ENCODE peak calls at places on chromosomes 7 and 10, in four cellular contexts. One of them, this sample, is unnamed.

GRCh38 chr7:2934211-2934731 is 90.2 kb upstream of the GNA12 start:
- DNase-seq in H1: no peak
- DNase-seq in HepG2: no peak
- DNase-seq in K562: no peak
- DNase-seq in this sample: no peak

GRCh38 chr10:70493660-70494234 is 15.2 kb downstream of the PALD1 start:
- DNase-seq in H1: peak; percentile 81
- DNase-seq in HepG2: no peak
- DNase-seq in K562: no peak
- DNase-seq in this sample: peak; percentile 71

GRCh38 chr10:69949770-69950169 is 102.9 kb upstream of the MACROH2A2 start:
- DNase-seq in H1: no peak
- DNase-seq in HepG2: no peak
- DNase-seq in K562: no peak
- DNase-seq in this sample: no peak

GRCh38 chr7:51930834-51931233 is 614.2 kb upstream of the COBL start:
- DNase-seq in H1: no peak
- DNase-seq in HepG2: no peak
- DNase-seq in K562: no peak
- DNase-seq in this sample: no peak

GRCh38 chr10:43772191-43772590 is 123.5 kb upstream of the ZNF32 start:
- DNase-seq in H1: no peak
- DNase-seq in HepG2: no peak
- DNase-seq in K562: no peak
- DNase-seq in this sample: no peak

GRCh38 chr7:37212526-37212925 is 236.1 kb downstream of the ELMO1 start:
- DNase-seq in H1: no peak
- DNase-seq in HepG2: no peak
- DNase-seq in K562: no peak
- DNase-seq in this sample: no peak

GRCh38 chr7:1678571-1679325 is 8.7 kb downstream of the ELFN1 start:
- DNase-seq in H1: no peak
- DNase-seq in HepG2: no peak
- DNase-seq in K562: no peak
- DNase-seq in this sample: no peak

GRCh38 chr7:129471402-129471827 is 30.9 kb upstream of the SMKR1 start:
- DNase-seq in H1: no peak
- DNase-seq in HepG2: no peak
- DNase-seq in K562: no peak
- DNase-seq in this sample: no peak

GRCh38 chr10:6058677-6059475 is 3.3 kb downstream of the IL2RA start:
- DNase-seq in H1: no peak
- DNase-seq in HepG2: no peak
- DNase-seq in K562: no peak
- DNase-seq in this sample: no peak

GRCh38 chr10:48523820-48524758 is 80.8 kb downstream of the ARHGAP22 start:
- DNase-seq in H1: peak; percentile 83
- DNase-seq in HepG2: no peak
- DNase-seq in K562: peak; percentile 95
- DNase-seq in this sample: no peak

GRCh38 chr7:159097661-159098423 is 46.8 kb downstream of the VIPR2 start:
- DNase-seq in H1: peak; percentile 42
- DNase-seq in HepG2: no peak
- DNase-seq in K562: no peak
- DNase-seq in this sample: no peak

GRCh38 chr10:64449603-64450002 is 928.4 kb downstream of the REEP3 start:
- DNase-seq in H1: no peak
- DNase-seq in HepG2: no peak
- DNase-seq in K562: no peak
- DNase-seq in this sample: no peak

GRCh38 chr7:156153590-156153989 is 341.3 kb upstream of the SHH start:
- DNase-seq in H1: no peak
- DNase-seq in HepG2: no peak
- DNase-seq in K562: no peak
- DNase-seq in this sample: no peak

GRCh38 chr7:7548407-7548806 is 12.7 kb upstream of the COL28A1 start:
- DNase-seq in H1: no peak
- DNase-seq in HepG2: no peak
- DNase-seq in K562: no peak
- DNase-seq in this sample: no peak

GRCh38 chr7:22723642-22724041 is 3.4 kb upstream of the IL6 start:
- DNase-seq in H1: no peak
- DNase-seq in HepG2: no peak
- DNase-seq in K562: no peak
- DNase-seq in this sample: no peak

GRCh38 chr7:158001621-158002320 is 585.9 kb downstream of the PTPRN2 start:
- DNase-seq in H1: no peak
- DNase-seq in HepG2: no peak
- DNase-seq in K562: no peak
- DNase-seq in this sample: no peak

GRCh38 chr7:1193593-1194424 is 33.8 kb upstream of the ZFAND2A start:
- DNase-seq in H1: peak; percentile 78
- DNase-seq in HepG2: no peak
- DNase-seq in K562: no peak
- DNase-seq in this sample: no peak

GRCh38 chr10:33460461-33461294 is 126.2 kb upstream of the NRP1 start:
- DNase-seq in H1: no peak
- DNase-seq in HepG2: no peak
- DNase-seq in K562: no peak
- DNase-seq in this sample: no peak

GRCh38 chr7:69747144-69747543 is 148.9 kb downstream of the AUTS2 start:
- DNase-seq in H1: no peak
- DNase-seq in HepG2: no peak
- DNase-seq in K562: no peak
- DNase-seq in this sample: no peak

GRCh38 chr7:51455086-51455485 is 138.5 kb upstream of the COBL start:
- DNase-seq in H1: no peak
- DNase-seq in HepG2: no peak
- DNase-seq in K562: no peak
- DNase-seq in this sample: no peak

GRCh38 chr10:109593686-109594085 is 329.6 kb downstream of the XPNPEP1 start:
- DNase-seq in H1: no peak
- DNase-seq in HepG2: no peak
- DNase-seq in K562: no peak
- DNase-seq in this sample: no peak

GRCh38 chr7:11620822-11621395 is 211.1 kb downstream of the THSD7A start:
- DNase-seq in H1: no peak
- DNase-seq in HepG2: no peak
- DNase-seq in K562: no peak
- DNase-seq in this sample: no peak

GRCh38 chr7:101200862-101201599 is at the start of gene MOGAT3:
- DNase-seq in H1: no peak
- DNase-seq in HepG2: peak; percentile 98
- DNase-seq in K562: peak; percentile 74
- DNase-seq in this sample: no peak

GRCh38 chr10:63525021-63525420 is 3.8 kb downstream of the REEP3 start:
- DNase-seq in H1: no peak
- DNase-seq in HepG2: no peak
- DNase-seq in K562: no peak
- DNase-seq in this sample: no peak

GRCh38 chr7:25752169-25752568 is 399.8 kb upstream of the NFE2L3 start:
- DNase-seq in H1: no peak
- DNase-seq in HepG2: no peak
- DNase-seq in K562: no peak
- DNase-seq in this sample: no peak

GRCh38 chr10:120019568-120019967 is 127.0 kb downstream of the SEC23IP start:
- DNase-seq in H1: no peak
- DNase-seq in HepG2: no peak
- DNase-seq in K562: no peak
- DNase-seq in this sample: no peak

GRCh38 chr10:5484205-5484604 is 15.2 kb downstream of the CALML5 start:
- DNase-seq in H1: no peak
- DNase-seq in HepG2: no peak
- DNase-seq in K562: no peak
- DNase-seq in this sample: no peak

DNA sequence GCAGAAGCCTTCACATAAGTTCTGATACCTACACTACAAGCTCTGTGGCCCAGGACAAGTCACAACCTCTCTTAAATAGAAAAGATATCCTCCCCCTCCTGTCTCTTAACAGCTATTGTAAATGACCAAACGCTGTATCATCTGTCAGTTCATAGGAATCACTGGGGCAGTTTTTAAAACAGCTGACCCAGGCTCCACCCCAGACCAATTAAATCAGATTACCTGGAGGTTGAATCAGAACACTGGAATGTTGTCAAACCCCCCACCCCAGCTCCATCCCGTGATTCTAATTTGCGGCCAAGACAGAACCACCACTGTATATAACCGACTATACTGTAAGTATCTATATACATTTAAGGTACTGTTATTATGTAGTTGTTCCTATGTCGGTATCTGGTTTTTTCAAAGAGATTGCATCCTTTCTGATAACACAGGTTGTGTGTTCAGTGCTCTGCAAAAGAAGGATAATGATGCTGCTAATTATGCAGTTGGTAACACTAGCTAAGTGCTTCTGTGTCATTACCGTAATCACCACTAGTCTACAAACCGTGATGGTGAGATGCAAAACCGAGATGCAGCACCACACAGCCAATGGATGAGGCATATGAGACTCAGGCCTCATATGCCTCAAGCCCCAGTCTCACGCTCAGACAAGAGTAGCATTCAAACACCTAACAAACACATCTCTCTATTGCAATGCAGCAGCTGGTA is 47.4 kb downstream of the TNS3 start:
- DNase-seq in H1: no peak
- DNase-seq in HepG2: no peak
- DNase-seq in K562: peak; percentile 24
- DNase-seq in this sample: no peak
- TF ChIP-seq EP300 in H1: no peak
- TF ChIP-seq EP300 in HepG2: no peak
- TF ChIP-seq EP300 in K562: no peak
- TF ChIP-seq EP300 in this sample: no peak

DNA sequence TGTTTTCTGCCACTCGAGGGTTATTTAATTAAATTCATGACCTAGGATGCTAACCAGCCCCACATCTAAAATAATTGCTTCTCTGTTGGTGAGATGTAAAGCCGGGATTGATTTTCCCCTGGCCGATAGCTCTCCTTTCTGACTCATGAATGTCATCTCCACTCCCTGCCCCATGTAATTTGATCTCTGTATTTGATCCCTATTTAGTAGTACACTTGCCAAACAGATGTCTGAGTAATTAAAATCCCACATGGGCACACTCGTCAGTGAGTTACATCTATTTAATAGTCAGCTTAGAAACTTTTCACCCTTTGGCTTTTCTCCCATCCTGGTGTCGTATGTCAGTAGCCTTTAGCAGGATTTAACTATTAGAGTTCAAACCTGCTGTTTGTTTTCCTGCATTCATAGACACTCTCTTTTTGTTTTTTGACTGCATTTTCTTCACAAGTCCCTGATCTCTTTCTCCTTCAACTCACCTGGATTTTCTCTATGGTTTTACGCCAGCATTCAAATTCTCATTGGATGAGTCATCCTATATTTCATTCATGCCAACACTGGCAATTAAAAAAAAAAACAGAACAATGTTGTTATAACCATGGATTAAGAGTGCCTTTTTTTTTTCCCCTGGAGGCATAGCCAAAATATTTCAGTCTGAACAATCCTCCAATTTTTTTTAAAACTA is 82.7 kb downstream of the SPAG6 start:
- DNase-seq in H1: no peak
- DNase-seq in HepG2: no peak
- DNase-seq in K562: no peak
- DNase-seq in this sample: no peak
- TF ChIP-seq HDAC6 in H1: no peak
- TF ChIP-seq HDAC6 in HepG2: no peak
- TF ChIP-seq HDAC6 in K562: no peak
- TF ChIP-seq HDAC6 in this sample: no peak

DNA sequence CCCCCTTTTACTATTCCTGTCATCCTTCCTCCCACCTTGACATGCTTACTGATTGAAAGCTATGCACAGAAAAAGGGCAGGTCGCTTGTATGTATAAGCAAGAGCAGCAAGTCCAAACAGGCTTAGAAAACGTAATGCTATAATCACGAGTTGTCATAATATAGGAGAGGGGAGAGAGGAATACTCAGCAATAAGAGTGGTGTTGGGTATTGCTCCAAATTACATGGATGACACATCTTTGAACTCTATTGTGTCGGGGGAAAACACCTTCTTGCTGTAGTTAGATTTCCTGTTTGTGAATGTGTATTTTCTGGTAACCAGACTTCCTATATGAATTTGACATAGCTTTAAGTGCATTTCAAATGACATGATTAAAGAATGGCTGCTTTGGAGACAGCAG is 7.5 kb downstream of the MET start:
- DNase-seq in H1: no peak
- DNase-seq in HepG2: no peak
- DNase-seq in K562: no peak
- DNase-seq in this sample: no peak
- TF ChIP-seq EP300 in H1: no peak
- TF ChIP-seq EP300 in HepG2: no peak
- TF ChIP-seq EP300 in K562: no peak
- TF ChIP-seq EP300 in this sample: no peak

GRCh38 chr7:41003031-41003925 is 699.6 kb downstream of the INHBA start:
- DNase-seq in H1: peak; percentile 86
- DNase-seq in HepG2: peak; percentile 28
- DNase-seq in K562: peak; percentile 41
- DNase-seq in this sample: peak; percentile 3
- TF ChIP-seq HDAC6 in H1: no peak
- TF ChIP-seq HDAC6 in HepG2: no peak
- TF ChIP-seq HDAC6 in K562: no peak
- TF ChIP-seq HDAC6 in this sample: no peak

GRCh38 chr10:87585565-87586514 is 73.8 kb upstream of the PAPSS2 start:
- DNase-seq in H1: no peak
- DNase-seq in HepG2: peak; percentile 50
- DNase-seq in K562: no peak
- DNase-seq in this sample: no peak
- TF ChIP-seq EP300 in H1: no peak
- TF ChIP-seq EP300 in HepG2: no peak
- TF ChIP-seq EP300 in K562: no peak
- TF ChIP-seq EP300 in this sample: no peak

GRCh38 chr7:31410265-31410664 is 69.7 kb upstream of the NEUROD6 start:
- DNase-seq in H1: no peak
- DNase-seq in HepG2: no peak
- DNase-seq in K562: no peak
- DNase-seq in this sample: no peak
- TF ChIP-seq HDAC6 in H1: no peak
- TF ChIP-seq HDAC6 in HepG2: no peak
- TF ChIP-seq HDAC6 in K562: no peak
- TF ChIP-seq HDAC6 in this sample: no peak